ENCODE peak calls at places on chromosomes 11 and 22, in four cellular contexts. One of them, this sample, is unnamed.

GRCh38 chr22:46754110-46754799 is 8.2 kb upstream of the TBC1D22A start:
- DNase-seq in kidney: peak
- DNase-seq in mammary epithelial cell: peak
- DNase-seq in epithelial cell of esophagus: peak
- DNase-seq in this sample: peak

GRCh38 chr11:78373689-78374088 is 43.9 kb downstream of the GAB2 start:
- DNase-seq in mammary epithelial cell: no peak
- DNase-seq in kidney: no peak
- DNase-seq in epithelial cell of esophagus: no peak
- DNase-seq in this sample: no peak

GRCh38 chr22:45053094-45053493 is 43.3 kb upstream of the PHF21B start:
- DNase-seq in mammary epithelial cell: no peak
- DNase-seq in epithelial cell of esophagus: no peak
- DNase-seq in kidney: no peak
- DNase-seq in this sample: no peak

GRCh38 chr11:104799251-104799650 is 99.0 kb downstream of the CASP12 start:
- DNase-seq in mammary epithelial cell: no peak
- DNase-seq in kidney: no peak
- DNase-seq in epithelial cell of esophagus: no peak
- DNase-seq in this sample: no peak

GRCh38 chr11:69971741-69972140 is 106.4 kb upstream of the ANO1 start:
- DNase-seq in mammary epithelial cell: no peak
- DNase-seq in kidney: no peak
- DNase-seq in epithelial cell of esophagus: no peak
- DNase-seq in this sample: no peak

GRCh38 chr11:118689852-118690552 is 10.6 kb upstream of the TREH start:
- DNase-seq in mammary epithelial cell: peak
- DNase-seq in epithelial cell of esophagus: peak
- DNase-seq in kidney: peak
- DNase-seq in this sample: peak

GRCh38 chr22:46212195-46212594 is 37.9 kb downstream of the CDPF1 start:
- DNase-seq in epithelial cell of esophagus: no peak
- DNase-seq in kidney: no peak
- DNase-seq in mammary epithelial cell: no peak
- DNase-seq in this sample: no peak

GRCh38 chr11:133833899-133834296 is 11.4 kb downstream of the SPATA19 start:
- DNase-seq in kidney: no peak
- DNase-seq in mammary epithelial cell: no peak
- DNase-seq in epithelial cell of esophagus: no peak
- DNase-seq in this sample: no peak

GRCh38 chr11:16861867-16862266 is 123.4 kb downstream of the C11orf58 start:
- DNase-seq in mammary epithelial cell: no peak
- DNase-seq in epithelial cell of esophagus: no peak
- DNase-seq in kidney: no peak
- DNase-seq in this sample: no peak

GRCh38 chr22:36191106-36191836 is 10.3 kb downstream of the APOL4 start:
- DNase-seq in mammary epithelial cell: no peak
- DNase-seq in kidney: peak
- DNase-seq in epithelial cell of esophagus: no peak
- DNase-seq in this sample: no peak

GRCh38 chr11:69297926-69298777 is 4.2 kb downstream of the MYEOV start:
- DNase-seq in mammary epithelial cell: peak
- DNase-seq in kidney: peak
- DNase-seq in epithelial cell of esophagus: peak
- DNase-seq in this sample: peak

GRCh38 chr11:85685820-85686459 is at the start of gene CCDC89:
- DNase-seq in kidney: peak
- DNase-seq in epithelial cell of esophagus: peak
- DNase-seq in mammary epithelial cell: no peak
- DNase-seq in this sample: no peak

GRCh38 chr11:125514336-125515101 is 18.5 kb upstream of the FEZ1 start:
- DNase-seq in kidney: no peak
- DNase-seq in epithelial cell of esophagus: peak
- DNase-seq in mammary epithelial cell: peak
- DNase-seq in this sample: peak

GRCh38 chr11:27571151-27571840 is 64.7 kb upstream of the LIN7C start:
- DNase-seq in mammary epithelial cell: no peak
- DNase-seq in kidney: no peak
- DNase-seq in epithelial cell of esophagus: no peak
- DNase-seq in this sample: no peak

GRCh38 chr11:58058276-58059010 is 27.7 kb downstream of the OR6Q1 start:
- DNase-seq in mammary epithelial cell: peak
- DNase-seq in epithelial cell of esophagus: peak
- DNase-seq in kidney: peak
- DNase-seq in this sample: peak

GRCh38 chr11:66686801-66687750 is 9.4 kb upstream of the RBM4B start:
- DNase-seq in epithelial cell of esophagus: peak
- DNase-seq in kidney: no peak
- DNase-seq in mammary epithelial cell: peak
- DNase-seq in this sample: no peak

GRCh38 chr11:3021125-3021524 is 29.0 kb upstream of the NAP1L4 start:
- DNase-seq in kidney: peak
- DNase-seq in epithelial cell of esophagus: peak
- DNase-seq in mammary epithelial cell: peak
- DNase-seq in this sample: peak
- TF ChIP-seq CTCF in kidney: peak
- TF ChIP-seq CTCF in epithelial cell of esophagus: peak
- TF ChIP-seq CTCF in mammary epithelial cell: peak
- TF ChIP-seq CTCF in this sample: peak

GRCh38 chr11:102516179-102516578 is 14.4 kb downstream of the MMP7 start:
- DNase-seq in mammary epithelial cell: peak
- DNase-seq in epithelial cell of esophagus: peak
- DNase-seq in kidney: no peak
- DNase-seq in this sample: no peak

GRCh38 chr11:102517670-102518069 is 12.9 kb downstream of the MMP7 start:
- DNase-seq in kidney: no peak
- DNase-seq in epithelial cell of esophagus: no peak
- DNase-seq in mammary epithelial cell: no peak
- DNase-seq in this sample: no peak

GRCh38 chr11:102520514-102520913 is 10.0 kb downstream of the MMP7 start:
- DNase-seq in epithelial cell of esophagus: no peak
- DNase-seq in kidney: no peak
- DNase-seq in mammary epithelial cell: no peak
- DNase-seq in this sample: no peak

GRCh38 chr11:102521121-102521520 is 9.4 kb downstream of the MMP7 start:
- DNase-seq in kidney: no peak
- DNase-seq in mammary epithelial cell: no peak
- DNase-seq in epithelial cell of esophagus: no peak
- DNase-seq in this sample: no peak

GRCh38 chr11:102518296-102519094 is 12.1 kb downstream of the MMP7 start:
- DNase-seq in epithelial cell of esophagus: no peak
- DNase-seq in mammary epithelial cell: peak
- DNase-seq in kidney: no peak
- DNase-seq in this sample: no peak
- TF ChIP-seq CTCF in epithelial cell of esophagus: no peak
- TF ChIP-seq CTCF in mammary epithelial cell: peak
- TF ChIP-seq CTCF in kidney: no peak
- TF ChIP-seq CTCF in this sample: peak

GRCh38 chr11:19789245-19789644 is 76.6 kb downstream of the NAV2 start:
- DNase-seq in kidney: no peak
- DNase-seq in epithelial cell of esophagus: no peak
- DNase-seq in mammary epithelial cell: no peak
- DNase-seq in this sample: no peak

GRCh38 chr11:19790831-19791552 is 78.4 kb downstream of the NAV2 start:
- DNase-seq in mammary epithelial cell: no peak
- DNase-seq in kidney: no peak
- DNase-seq in epithelial cell of esophagus: no peak
- DNase-seq in this sample: no peak

GRCh38 chr11:19789840-19790710 is 77.4 kb downstream of the NAV2 start:
- DNase-seq in kidney: no peak
- DNase-seq in epithelial cell of esophagus: no peak
- DNase-seq in mammary epithelial cell: no peak
- DNase-seq in this sample: no peak

GRCh38 chr11:19786644-19787043 is 74.0 kb downstream of the NAV2 start:
- DNase-seq in epithelial cell of esophagus: no peak
- DNase-seq in kidney: no peak
- DNase-seq in mammary epithelial cell: no peak
- DNase-seq in this sample: no peak

DNA sequence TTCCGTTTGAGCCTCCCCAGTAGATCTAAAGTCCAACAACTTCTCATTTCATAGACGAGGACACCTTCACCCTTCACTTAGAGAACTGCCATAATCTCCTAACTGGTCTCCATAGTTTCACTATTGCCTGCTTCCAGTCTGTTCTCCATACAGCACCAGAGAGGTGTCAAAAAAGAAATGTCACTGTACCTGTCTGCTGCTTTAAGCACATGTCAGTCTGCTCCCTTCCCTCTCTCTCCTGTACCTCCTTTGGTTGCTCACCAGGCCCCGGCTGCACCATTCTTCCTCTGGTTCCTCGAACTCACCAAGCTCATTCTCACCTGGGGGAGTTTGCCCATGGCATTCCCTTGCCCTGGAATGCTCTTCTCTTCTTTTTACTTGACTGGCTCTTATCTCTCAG is 75.8 kb downstream of the NAV2 start:
- DNase-seq in epithelial cell of esophagus: no peak
- DNase-seq in mammary epithelial cell: no peak
- DNase-seq in kidney: no peak
- DNase-seq in this sample: no peak
- TF ChIP-seq CTCF in epithelial cell of esophagus: no peak
- TF ChIP-seq CTCF in mammary epithelial cell: no peak
- TF ChIP-seq CTCF in kidney: no peak
- TF ChIP-seq CTCF in this sample: no peak

GRCh38 chr22:41587347-41587723 is 2.3 kb downstream of the PMM1 start:
- DNase-seq in kidney: no peak
- DNase-seq in mammary epithelial cell: no peak
- DNase-seq in epithelial cell of esophagus: no peak
- DNase-seq in this sample: no peak

GRCh38 chr22:41589601-41590365 is at the start of gene PMM1:
- DNase-seq in mammary epithelial cell: peak
- DNase-seq in kidney: peak
- DNase-seq in epithelial cell of esophagus: peak
- DNase-seq in this sample: peak

GRCh38 chr22:41585898-41586297 is 3.7 kb downstream of the PMM1 start:
- DNase-seq in mammary epithelial cell: no peak
- DNase-seq in epithelial cell of esophagus: no peak
- DNase-seq in kidney: no peak
- DNase-seq in this sample: no peak

GRCh38 chr22:41584881-41585280 is 4.8 kb downstream of the PMM1 start:
- DNase-seq in kidney: no peak
- DNase-seq in epithelial cell of esophagus: no peak
- DNase-seq in mammary epithelial cell: no peak
- DNase-seq in this sample: no peak

GRCh38 chr22:41589260-41589600 is 410 bp downstream of the PMM1 start:
- DNase-seq in epithelial cell of esophagus: no peak
- DNase-seq in mammary epithelial cell: peak
- DNase-seq in kidney: peak
- DNase-seq in this sample: no peak
- TF ChIP-seq CTCF in epithelial cell of esophagus: no peak
- TF ChIP-seq CTCF in mammary epithelial cell: no peak
- TF ChIP-seq CTCF in kidney: no peak
- TF ChIP-seq CTCF in this sample: no peak

GRCh38 chr11:73375830-73376167 is 400 bp upstream of the RELT start:
- DNase-seq in kidney: no peak
- DNase-seq in epithelial cell of esophagus: no peak
- DNase-seq in mammary epithelial cell: no peak
- DNase-seq in this sample: no peak

GRCh38 chr11:73376168-73376802 is at the start of gene RELT:
- DNase-seq in mammary epithelial cell: peak
- DNase-seq in kidney: peak
- DNase-seq in epithelial cell of esophagus: peak
- DNase-seq in this sample: peak

GRCh38 chr11:73374130-73374529 is 2.1 kb upstream of the RELT start:
- DNase-seq in kidney: no peak
- DNase-seq in mammary epithelial cell: no peak
- DNase-seq in epithelial cell of esophagus: no peak
- DNase-seq in this sample: no peak

GRCh38 chr11:73376803-73377629 is 817 bp downstream of the RELT start:
- DNase-seq in mammary epithelial cell: peak
- DNase-seq in epithelial cell of esophagus: peak
- DNase-seq in kidney: peak
- DNase-seq in this sample: peak

DNA sequence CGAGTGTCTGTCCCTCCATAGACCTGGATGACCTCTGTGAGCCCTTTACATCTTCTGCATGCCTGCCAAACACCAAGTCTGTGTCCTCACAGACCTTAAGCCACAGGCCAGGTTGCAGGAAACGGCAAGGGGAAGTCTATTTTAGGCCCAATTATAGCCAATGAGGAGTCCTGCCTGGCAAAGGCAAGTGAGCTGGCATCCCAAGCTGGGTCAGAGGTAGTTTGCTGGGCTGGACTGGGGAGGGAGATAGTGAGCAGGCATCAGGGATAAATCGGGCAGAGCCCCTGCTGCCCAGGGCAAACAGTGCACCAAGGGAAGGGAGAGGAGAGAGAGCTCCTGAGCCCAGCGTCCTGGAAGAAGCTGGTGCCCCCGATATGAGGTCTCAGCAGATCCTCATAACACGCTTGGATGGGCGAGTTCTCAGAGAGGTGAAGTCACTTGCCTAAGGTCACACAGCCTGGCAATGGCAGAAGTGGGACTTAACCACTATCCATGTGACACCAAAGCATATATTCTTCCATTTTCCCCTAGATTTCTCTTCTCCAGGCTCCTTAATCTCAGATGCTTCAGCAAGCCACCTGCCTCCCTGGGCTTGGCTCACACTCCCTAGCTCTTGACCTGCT is 3.7 kb upstream of the RELT start:
- DNase-seq in mammary epithelial cell: no peak
- DNase-seq in epithelial cell of esophagus: no peak
- DNase-seq in kidney: no peak
- DNase-seq in this sample: peak
- TF ChIP-seq CTCF in mammary epithelial cell: peak
- TF ChIP-seq CTCF in epithelial cell of esophagus: no peak
- TF ChIP-seq CTCF in kidney: no peak
- TF ChIP-seq CTCF in this sample: no peak

GRCh38 chr22:38214248-38215056 is 12.7 kb downstream of the MAFF start:
- DNase-seq in epithelial cell of esophagus: peak
- DNase-seq in mammary epithelial cell: no peak
- DNase-seq in kidney: peak
- DNase-seq in this sample: no peak
- TF ChIP-seq CTCF in epithelial cell of esophagus: peak
- TF ChIP-seq CTCF in mammary epithelial cell: no peak
- TF ChIP-seq CTCF in kidney: peak
- TF ChIP-seq CTCF in this sample: no peak

GRCh38 chr11:87878373-87878779 is 296.9 kb downstream of the RAB38 start:
- DNase-seq in kidney: no peak
- DNase-seq in epithelial cell of esophagus: peak
- DNase-seq in mammary epithelial cell: peak
- DNase-seq in this sample: peak
- TF ChIP-seq CTCF in kidney: peak
- TF ChIP-seq CTCF in epithelial cell of esophagus: peak
- TF ChIP-seq CTCF in mammary epithelial cell: peak
- TF ChIP-seq CTCF in this sample: peak

GRCh38 chr11:119727523-119728081 is 1.4 kb downstream of the NECTIN1 start:
- DNase-seq in mammary epithelial cell: no peak
- DNase-seq in epithelial cell of esophagus: peak
- DNase-seq in kidney: no peak
- DNase-seq in this sample: peak
- TF ChIP-seq CTCF in mammary epithelial cell: peak
- TF ChIP-seq CTCF in epithelial cell of esophagus: no peak
- TF ChIP-seq CTCF in kidney: peak
- TF ChIP-seq CTCF in this sample: peak

This sample was measured in MCF 10A.